ENCODE peak calls at places on chromosomes 4 and X, in six cellular contexts. M is H9, I is IMR-90, U is mesenchymal stem cell, K is H1, E is mesendoderm. F is an unnamed sample. For H3K4me1, the result is how much of the 10 kb centered on the place peaks cover.

GRCh38 chrX:66163849-66164401 is at the start of gene HEPH:
- DNase-seq in M (peak), I (peak), U (peak), K (peak), E (peak), F (peak)

GRCh38 chrX:43813319-43813718 is 68.9 kb downstream of the MAOB start:
- DNase-seq in M (no peak), I (no peak), U (no peak), K (no peak), E (no peak), F (no peak)

GRCh38 chr4:127364911-127365310 is 267.8 kb upstream of the INTU start:
- DNase-seq in M (no peak), I (no peak), U (no peak), K (no peak), E (no peak), F (no peak)

GRCh38 chr4:72451349-72451748 is 117.7 kb downstream of the ADAMTS3 start:
- DNase-seq in M (no peak), I (no peak), U (no peak), K (no peak), E (no peak), F (no peak)

GRCh38 chr4:17232575-17233253 is 279.2 kb downstream of the QDPR start:
- DNase-seq in M (no peak), I (peak), U (peak), K (no peak), E (no peak), F (no peak)

GRCh38 chr4:12645732-12646131 is 838.4 kb downstream of the RAB28 start:
- DNase-seq in M (no peak), I (no peak), U (no peak), K (no peak), E (no peak), F (no peak)

GRCh38 chr4:183195534-183195933 is 96.5 kb downstream of the WWC2 start:
- DNase-seq in M (no peak), I (no peak), U (no peak), K (no peak), E (no peak), F (no peak)

GRCh38 chr4:103046416-103047290 is 27.1 kb upstream of the SLC9B1 start:
- DNase-seq in M (peak), I (peak), U (peak), K (no peak), E (peak), F (peak)

GRCh38 chrX:115616943-115617563 is 56.1 kb downstream of the PLS3 start:
- DNase-seq in M (no peak), I (peak), U (peak), K (peak), E (peak), F (no peak)

GRCh38 chrX:51891821-51892551 is 1.4 kb upstream of the MAGED1 start:
- DNase-seq in M (no peak), I (peak), U (peak), K (no peak), E (peak), F (no peak)

GRCh38 chr4:52874948-52875347 is 12.8 kb downstream of the RASL11B start:
- DNase-seq in M (no peak), I (no peak), U (no peak), K (no peak), E (no peak), F (no peak)

GRCh38 chr4:110823251-110823650 is 200.4 kb upstream of the PITX2 start:
- DNase-seq in M (no peak), I (peak), U (peak), K (no peak), E (peak), F (no peak)

GRCh38 chrX:154516655-154517100 is 646 bp upstream of the FAM3A start:
- DNase-seq in M (peak), I (peak), U (peak), K (no peak), E (peak), F (no peak)

GRCh38 chrX:19595036-19595435 is 79.7 kb upstream of the MAP3K15 start:
- DNase-seq in M (no peak), I (no peak), U (no peak), K (no peak), E (no peak), F (no peak)

GRCh38 chrX:150984164-150984824 is 1.2 kb downstream of the HMGB3 start:
- DNase-seq in M (no peak), I (no peak), U (no peak), K (no peak), E (no peak), F (peak)

DNA sequence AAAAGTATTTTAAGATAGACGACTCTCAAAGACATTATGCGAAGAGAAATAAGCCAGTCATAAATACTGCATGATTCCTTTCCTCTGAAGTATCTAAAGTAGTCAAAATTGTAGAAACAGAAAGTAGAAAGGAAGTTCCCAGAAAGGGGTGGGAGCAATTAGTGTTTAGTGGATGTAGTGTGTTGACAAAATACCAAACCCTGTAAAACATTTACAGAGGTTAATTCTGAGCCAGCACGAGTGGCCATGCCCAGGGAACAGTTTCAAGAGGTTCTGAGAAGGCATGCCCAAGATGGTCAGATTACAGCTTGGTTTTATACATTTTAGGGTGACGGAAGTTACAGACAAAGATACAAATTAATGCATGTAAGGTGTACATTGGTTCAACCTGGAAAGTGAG is 34.4 kb upstream of the SLC25A4 start:
- DNase-seq in M (no peak), I (no peak), U (no peak), K (no peak), E (no peak), F (no peak)
- H3K9ac ChIP-seq in M (no peak), I (no peak), U (no peak), K (no peak), E (no peak), F (no peak)

GRCh38 chr4:184802203-184803015 is 23.4 kb downstream of the ACSL1 start:
- DNase-seq in M (no peak), I (peak), U (peak), K (no peak), E (no peak), F (no peak)
- H3K4me1 ChIP-seq in M (under half), I (under half), U (under half), K (under half), E (under half), F (under half)

DNA sequence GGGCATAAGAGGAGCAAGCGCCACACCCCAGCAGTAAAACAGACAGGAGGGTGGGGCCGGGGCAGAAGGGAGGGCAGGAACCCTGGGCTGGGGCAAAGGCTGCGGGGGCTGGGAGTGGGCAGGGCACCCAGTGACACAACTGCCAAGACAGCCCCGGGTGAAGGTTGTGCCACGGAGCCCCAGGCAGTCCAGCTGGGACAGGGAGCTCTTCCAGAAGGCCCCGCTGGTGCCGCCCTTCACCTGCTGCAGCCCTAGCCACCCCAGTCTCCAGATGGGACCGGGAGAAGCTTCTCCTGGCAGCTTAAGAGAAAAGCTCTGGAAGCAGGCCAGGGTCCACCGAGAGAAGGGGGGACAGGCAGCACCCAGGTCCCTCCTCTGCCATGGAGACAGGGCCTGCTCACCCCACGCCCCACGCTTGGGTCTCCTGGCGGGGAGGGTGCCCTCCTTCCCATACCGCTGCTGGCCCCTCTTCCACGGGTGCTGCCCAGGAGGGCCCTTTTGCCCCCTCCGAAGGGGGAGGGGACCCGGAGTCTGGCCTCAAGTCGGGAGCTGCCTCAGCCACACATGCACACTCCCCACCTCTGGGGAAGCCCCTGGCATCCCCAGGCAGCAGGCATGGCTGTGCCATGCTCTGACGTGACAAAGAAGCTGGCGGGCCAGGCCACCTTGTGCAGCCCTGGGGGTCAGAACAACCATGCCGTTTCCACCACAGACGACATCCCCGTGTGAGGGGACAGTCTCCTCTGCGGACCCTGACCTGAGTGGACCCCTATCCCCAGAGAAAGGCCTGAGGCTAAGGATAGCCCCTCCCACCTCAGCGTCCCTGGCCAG is 1.5 kb downstream of the DGKQ start:
- DNase-seq in M (no peak), I (no peak), U (no peak), K (no peak), E (no peak), F (no peak)
- H3K23ac ChIP-seq in M (no peak), I (peak), U (no peak), K (no peak), E (no peak), F (peak)

GRCh38 chr4:2607822-2608221 is 71.4 kb downstream of the FAM193A start:
- DNase-seq in M (no peak), I (no peak), U (no peak), K (no peak), E (no peak), F (no peak)

GRCh38 chr4:2604614-2605013 is 68.2 kb downstream of the FAM193A start:
- DNase-seq in M (no peak), I (no peak), U (no peak), K (no peak), E (no peak), F (no peak)

DNA sequence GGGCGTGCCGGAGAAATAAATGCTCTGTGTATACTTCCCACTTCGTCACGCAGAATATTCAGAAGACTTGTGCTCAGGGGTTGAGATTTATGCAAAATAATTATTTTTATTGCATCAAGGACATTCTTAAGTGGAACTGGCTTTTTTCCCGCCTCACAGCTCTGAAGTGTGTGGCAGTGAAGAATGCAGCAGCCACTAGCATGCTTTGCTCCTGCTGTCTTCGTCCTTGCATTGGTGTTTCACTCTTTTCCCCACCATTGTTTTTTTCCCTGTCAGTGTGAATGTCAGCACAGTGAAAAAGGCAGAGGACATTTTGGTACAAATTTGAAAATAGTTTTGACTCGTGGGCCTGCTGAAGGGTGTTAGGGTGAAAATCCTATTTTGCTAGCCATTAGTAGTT is 70.7 kb downstream of the FAM193A start:
- DNase-seq in M (no peak), I (no peak), U (no peak), K (no peak), E (no peak), F (no peak)
- H3K9ac ChIP-seq in M (no peak), I (no peak), U (no peak), K (no peak), E (no peak), F (no peak)

DNA sequence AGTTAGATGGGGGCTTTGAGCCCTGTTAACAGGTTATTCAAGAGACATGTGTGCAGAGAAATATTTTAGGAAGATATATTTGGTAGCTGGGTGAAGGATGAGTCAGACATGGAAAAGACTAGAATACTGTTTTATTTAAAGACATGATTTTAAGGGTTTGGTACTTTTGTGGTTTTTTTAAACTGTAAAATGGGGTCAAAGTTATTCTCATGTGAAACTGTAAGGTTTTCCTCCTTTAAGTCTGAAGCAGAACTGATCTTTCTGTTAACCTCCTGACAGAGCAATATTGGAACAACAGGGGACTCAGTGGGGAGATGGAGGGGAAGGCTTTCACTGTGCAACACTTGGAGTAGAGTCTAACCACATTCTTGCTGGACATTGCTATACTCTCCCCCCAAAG is 112.4 kb upstream of the LSM6 start:
- DNase-seq in M (no peak), I (no peak), U (no peak), K (no peak), E (no peak), F (no peak)
- H3K4me1 ChIP-seq in M (under half), I (under half), U (under half), K (under half), E (under half), F (under half)

DNA sequence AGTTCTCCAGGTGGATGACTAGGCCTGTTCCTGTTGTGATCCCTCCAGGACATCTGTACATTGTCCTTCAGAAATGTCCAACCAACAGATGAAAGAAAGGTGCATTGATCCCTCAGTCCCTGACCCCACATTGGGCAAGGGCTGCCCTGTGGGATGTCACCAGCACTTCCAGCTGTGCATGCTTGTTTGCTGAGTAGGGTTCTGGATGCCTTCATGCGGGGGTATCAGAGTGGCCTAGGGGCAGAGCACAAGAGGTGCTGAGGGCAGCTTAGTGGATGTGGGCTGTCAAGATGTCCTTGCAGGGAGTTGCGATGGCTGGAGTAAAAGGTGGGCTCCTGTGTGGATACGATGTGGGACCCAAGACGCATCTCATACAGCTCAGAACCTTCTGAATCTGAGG is 112.5 kb downstream of the PALLD start:
- DNase-seq in M (no peak), I (no peak), U (no peak), K (no peak), E (no peak), F (no peak)
- H3K23ac ChIP-seq in M (no peak), I (no peak), U (no peak), K (no peak), E (no peak), F (no peak)

GRCh38 chr4:2226261-2226660 is 15.7 kb downstream of the HAUS3 start:
- DNase-seq in M (no peak), I (no peak), U (no peak), K (no peak), E (no peak), F (no peak)
- H3K9ac ChIP-seq in M (no peak), I (no peak), U (no peak), K (no peak), E (no peak), F (no peak)

GRCh38 chr4:176189891-176190795 is 5.2 kb downstream of the SPATA4 start:
- DNase-seq in M (no peak), I (peak), U (peak), K (no peak), E (no peak), F (no peak)
- H3K4me1 ChIP-seq in M (under half), I (under half), U (under half), K (under half), E (under half), F (under half)

GRCh38 chrX:15721911-15722310 is 16.2 kb upstream of the CA5B start:
- DNase-seq in M (no peak), I (peak), U (no peak), K (no peak), E (no peak), F (no peak)

GRCh38 chrX:15718283-15718970 is 19.6 kb upstream of the CA5B start:
- DNase-seq in M (peak), I (no peak), U (no peak), K (no peak), E (peak), F (no peak)

GRCh38 chrX:15714529-15714928 is 23.5 kb upstream of the CA5B start:
- DNase-seq in M (no peak), I (no peak), U (no peak), K (no peak), E (no peak), F (no peak)

GRCh38 chrX:15723887-15724517 is 14.1 kb upstream of the CA5B start:
- DNase-seq in M (no peak), I (no peak), U (no peak), K (no peak), E (no peak), F (no peak)

DNA sequence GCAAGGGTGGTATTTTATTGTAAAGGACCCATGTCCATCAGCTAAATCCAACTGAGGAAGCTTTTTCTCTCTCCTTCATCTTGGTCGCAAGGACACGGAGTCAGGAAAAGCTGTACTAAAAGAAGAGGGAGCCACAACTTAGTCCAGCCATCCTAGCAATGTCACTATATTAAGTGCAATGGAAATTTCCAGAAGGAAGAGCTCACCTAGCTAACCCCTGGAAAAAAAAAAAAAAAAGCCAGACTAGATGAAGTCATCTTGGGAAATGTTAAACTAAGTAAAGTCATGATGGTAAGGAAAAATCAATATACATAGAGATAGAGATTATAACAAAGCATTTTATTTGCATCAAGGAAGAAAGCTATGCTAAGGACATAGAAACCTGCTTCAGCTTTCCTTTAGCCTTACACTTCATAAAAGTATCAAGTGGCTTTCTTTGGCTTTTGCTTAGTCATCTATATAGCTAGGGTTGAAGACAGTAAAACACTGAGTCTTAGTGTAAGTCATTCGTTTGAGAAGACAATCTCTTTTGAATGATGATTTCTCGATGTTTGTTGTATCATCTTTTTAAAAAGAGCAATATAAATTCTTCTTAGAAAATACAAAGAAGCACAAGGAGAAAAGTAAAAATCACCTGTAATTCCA is 18.6 kb upstream of the CA5B start:
- DNase-seq in M (no peak), I (no peak), U (no peak), K (no peak), E (peak), F (no peak)
- H3K23ac ChIP-seq in M (no peak), I (no peak), U (no peak), K (no peak), E (no peak), F (no peak)

F was measured in neuronal stem cell.